ENCODE peak calls at places on chromosomes 3 and 15, in nine cellular contexts. One of them, this sample, is unnamed.

GRCh38 chr3:189739396-189739795 is 108.2 kb downstream of the TP63 start:
- DNase-seq in cardiac muscle cell: no peak
- DNase-seq in nucleus accumbens: no peak
- DNase-seq in GM23248: no peak
- DNase-seq in stimulated activated CD4-positive, alpha-beta T cell treated with anti-CD3 and anti-CD28 coated beads, Interleukin-4, amount 100 ng/mL, for 4 hours: no peak
- DNase-seq in activated T-cell treated with anti-CD3 and anti-CD28 coated beads, Interleukin-2, amount 50 U/mL, for 72 hours: no peak
- DNase-seq in GM12891: no peak
- DNase-seq in cardiac fibroblast: no peak
- DNase-seq in heart left ventricle: no peak
- DNase-seq in this sample: no peak

GRCh38 chr3:14780927-14781507 is 37.7 kb upstream of the FGD5 start:
- DNase-seq in cardiac fibroblast: peak; percentile 51
- DNase-seq in GM12891: peak; percentile 55
- DNase-seq in cardiac muscle cell: peak; percentile 82
- DNase-seq in GM23248: peak; percentile 71
- DNase-seq in heart left ventricle: peak; percentile 57
- DNase-seq in activated T-cell treated with anti-CD3 and anti-CD28 coated beads, Interleukin-2, amount 50 U/mL, for 72 hours: peak; percentile 45
- DNase-seq in nucleus accumbens: no peak
- DNase-seq in stimulated activated CD4-positive, alpha-beta T cell treated with anti-CD3 and anti-CD28 coated beads, Interleukin-4, amount 100 ng/mL, for 4 hours: no peak
- DNase-seq in this sample: no peak

GRCh38 chr15:31171731-31172130 is 70.2 kb upstream of the TRPM1 start:
- DNase-seq in heart left ventricle: no peak
- DNase-seq in cardiac muscle cell: no peak
- DNase-seq in cardiac fibroblast: no peak
- DNase-seq in GM23248: no peak
- DNase-seq in nucleus accumbens: no peak
- DNase-seq in stimulated activated CD4-positive, alpha-beta T cell treated with anti-CD3 and anti-CD28 coated beads, Interleukin-4, amount 100 ng/mL, for 4 hours: no peak
- DNase-seq in activated T-cell treated with anti-CD3 and anti-CD28 coated beads, Interleukin-2, amount 50 U/mL, for 72 hours: no peak
- DNase-seq in GM12891: no peak
- DNase-seq in this sample: no peak

GRCh38 chr3:126358038-126358815 is 1.0 kb upstream of the KLF15 start:
- DNase-seq in stimulated activated CD4-positive, alpha-beta T cell treated with anti-CD3 and anti-CD28 coated beads, Interleukin-4, amount 100 ng/mL, for 4 hours: no peak
- DNase-seq in cardiac fibroblast: no peak
- DNase-seq in cardiac muscle cell: no peak
- DNase-seq in GM12891: no peak
- DNase-seq in nucleus accumbens: no peak
- DNase-seq in heart left ventricle: no peak
- DNase-seq in activated T-cell treated with anti-CD3 and anti-CD28 coated beads, Interleukin-2, amount 50 U/mL, for 72 hours: no peak
- DNase-seq in GM23248: peak; percentile 38
- DNase-seq in this sample: no peak

GRCh38 chr3:41598804-41599481 is 363.0 kb downstream of the ULK4 start:
- DNase-seq in GM23248: peak; percentile 31
- DNase-seq in cardiac fibroblast: peak; percentile 30
- DNase-seq in GM12891: no peak
- DNase-seq in nucleus accumbens: no peak
- DNase-seq in activated T-cell treated with anti-CD3 and anti-CD28 coated beads, Interleukin-2, amount 50 U/mL, for 72 hours: no peak
- DNase-seq in cardiac muscle cell: no peak
- DNase-seq in heart left ventricle: no peak
- DNase-seq in stimulated activated CD4-positive, alpha-beta T cell treated with anti-CD3 and anti-CD28 coated beads, Interleukin-4, amount 100 ng/mL, for 4 hours: no peak
- DNase-seq in this sample: no peak

GRCh38 chr3:31543375-31543774 is 10.7 kb downstream of the STT3B start:
- DNase-seq in GM12891: no peak
- DNase-seq in cardiac muscle cell: no peak
- DNase-seq in nucleus accumbens: no peak
- DNase-seq in heart left ventricle: no peak
- DNase-seq in cardiac fibroblast: peak; percentile 63
- DNase-seq in activated T-cell treated with anti-CD3 and anti-CD28 coated beads, Interleukin-2, amount 50 U/mL, for 72 hours: no peak
- DNase-seq in stimulated activated CD4-positive, alpha-beta T cell treated with anti-CD3 and anti-CD28 coated beads, Interleukin-4, amount 100 ng/mL, for 4 hours: no peak
- DNase-seq in GM23248: peak; percentile 57
- DNase-seq in this sample: no peak

GRCh38 chr15:54979949-54980348 is 216.8 kb downstream of the RSL24D1 start:
- DNase-seq in cardiac fibroblast: no peak
- DNase-seq in heart left ventricle: no peak
- DNase-seq in stimulated activated CD4-positive, alpha-beta T cell treated with anti-CD3 and anti-CD28 coated beads, Interleukin-4, amount 100 ng/mL, for 4 hours: no peak
- DNase-seq in GM12891: no peak
- DNase-seq in activated T-cell treated with anti-CD3 and anti-CD28 coated beads, Interleukin-2, amount 50 U/mL, for 72 hours: no peak
- DNase-seq in cardiac muscle cell: no peak
- DNase-seq in GM23248: no peak
- DNase-seq in nucleus accumbens: no peak
- DNase-seq in this sample: no peak

GRCh38 chr15:80160570-80161156 is 7.9 kb downstream of the FAH start:
- DNase-seq in GM23248: peak; percentile 98
- DNase-seq in GM12891: peak; percentile 44
- DNase-seq in heart left ventricle: peak; percentile 50
- DNase-seq in nucleus accumbens: peak; percentile 27
- DNase-seq in stimulated activated CD4-positive, alpha-beta T cell treated with anti-CD3 and anti-CD28 coated beads, Interleukin-4, amount 100 ng/mL, for 4 hours: no peak
- DNase-seq in cardiac fibroblast: peak; percentile 97
- DNase-seq in activated T-cell treated with anti-CD3 and anti-CD28 coated beads, Interleukin-2, amount 50 U/mL, for 72 hours: peak; percentile 61
- DNase-seq in cardiac muscle cell: peak; percentile 35
- DNase-seq in this sample: no peak

GRCh38 chr15:71611721-71612016 is 198.7 kb upstream of the NR2E3 start:
- DNase-seq in activated T-cell treated with anti-CD3 and anti-CD28 coated beads, Interleukin-2, amount 50 U/mL, for 72 hours: no peak
- DNase-seq in heart left ventricle: no peak
- DNase-seq in GM23248: no peak
- DNase-seq in nucleus accumbens: no peak
- DNase-seq in stimulated activated CD4-positive, alpha-beta T cell treated with anti-CD3 and anti-CD28 coated beads, Interleukin-4, amount 100 ng/mL, for 4 hours: no peak
- DNase-seq in cardiac fibroblast: no peak
- DNase-seq in cardiac muscle cell: no peak
- DNase-seq in GM12891: no peak
- DNase-seq in this sample: no peak

GRCh38 chr3:129881261-129881660 is 12.2 kb downstream of the TMCC1 start:
- DNase-seq in heart left ventricle: no peak
- DNase-seq in cardiac fibroblast: no peak
- DNase-seq in activated T-cell treated with anti-CD3 and anti-CD28 coated beads, Interleukin-2, amount 50 U/mL, for 72 hours: no peak
- DNase-seq in cardiac muscle cell: no peak
- DNase-seq in GM12891: no peak
- DNase-seq in nucleus accumbens: no peak
- DNase-seq in GM23248: no peak
- DNase-seq in stimulated activated CD4-positive, alpha-beta T cell treated with anti-CD3 and anti-CD28 coated beads, Interleukin-4, amount 100 ng/mL, for 4 hours: no peak
- DNase-seq in this sample: no peak

GRCh38 chr15:81752974-81753373 is 292.8 kb downstream of the MEX3B start:
- DNase-seq in cardiac fibroblast: no peak
- DNase-seq in GM12891: no peak
- DNase-seq in cardiac muscle cell: no peak
- DNase-seq in stimulated activated CD4-positive, alpha-beta T cell treated with anti-CD3 and anti-CD28 coated beads, Interleukin-4, amount 100 ng/mL, for 4 hours: no peak
- DNase-seq in GM23248: no peak
- DNase-seq in activated T-cell treated with anti-CD3 and anti-CD28 coated beads, Interleukin-2, amount 50 U/mL, for 72 hours: no peak
- DNase-seq in nucleus accumbens: no peak
- DNase-seq in heart left ventricle: no peak
- DNase-seq in this sample: no peak

GRCh38 chr15:63996794-63997357 is 49.4 kb downstream of the DAPK2 start:
- DNase-seq in cardiac muscle cell: no peak
- DNase-seq in stimulated activated CD4-positive, alpha-beta T cell treated with anti-CD3 and anti-CD28 coated beads, Interleukin-4, amount 100 ng/mL, for 4 hours: no peak
- DNase-seq in activated T-cell treated with anti-CD3 and anti-CD28 coated beads, Interleukin-2, amount 50 U/mL, for 72 hours: no peak
- DNase-seq in GM23248: no peak
- DNase-seq in heart left ventricle: no peak
- DNase-seq in nucleus accumbens: no peak
- DNase-seq in GM12891: no peak
- DNase-seq in cardiac fibroblast: no peak
- DNase-seq in this sample: no peak

GRCh38 chr3:114892117-114892870 is 254.8 kb downstream of the ZBTB20 start:
- DNase-seq in nucleus accumbens: no peak
- DNase-seq in heart left ventricle: no peak
- DNase-seq in stimulated activated CD4-positive, alpha-beta T cell treated with anti-CD3 and anti-CD28 coated beads, Interleukin-4, amount 100 ng/mL, for 4 hours: no peak
- DNase-seq in cardiac muscle cell: no peak
- DNase-seq in cardiac fibroblast: no peak
- DNase-seq in activated T-cell treated with anti-CD3 and anti-CD28 coated beads, Interleukin-2, amount 50 U/mL, for 72 hours: no peak
- DNase-seq in GM23248: no peak
- DNase-seq in GM12891: no peak
- DNase-seq in this sample: no peak

GRCh38 chr3:2958553-2958952 is 151.6 kb downstream of the IL5RA start:
- DNase-seq in cardiac muscle cell: peak; percentile 13
- DNase-seq in nucleus accumbens: no peak
- DNase-seq in cardiac fibroblast: no peak
- DNase-seq in GM12891: no peak
- DNase-seq in activated T-cell treated with anti-CD3 and anti-CD28 coated beads, Interleukin-2, amount 50 U/mL, for 72 hours: no peak
- DNase-seq in stimulated activated CD4-positive, alpha-beta T cell treated with anti-CD3 and anti-CD28 coated beads, Interleukin-4, amount 100 ng/mL, for 4 hours: no peak
- DNase-seq in heart left ventricle: no peak
- DNase-seq in GM23248: no peak
- DNase-seq in this sample: no peak

GRCh38 chr15:98076021-98076816 is 115.7 kb downstream of the ARRDC4 start:
- DNase-seq in cardiac fibroblast: no peak
- DNase-seq in GM23248: peak; percentile 33
- DNase-seq in cardiac muscle cell: peak; percentile 57
- DNase-seq in stimulated activated CD4-positive, alpha-beta T cell treated with anti-CD3 and anti-CD28 coated beads, Interleukin-4, amount 100 ng/mL, for 4 hours: no peak
- DNase-seq in GM12891: no peak
- DNase-seq in nucleus accumbens: no peak
- DNase-seq in activated T-cell treated with anti-CD3 and anti-CD28 coated beads, Interleukin-2, amount 50 U/mL, for 72 hours: no peak
- DNase-seq in heart left ventricle: peak; percentile 48
- DNase-seq in this sample: no peak

GRCh38 chr3:22296641-22297040 is 545.6 kb upstream of the ZNF385D start:
- DNase-seq in activated T-cell treated with anti-CD3 and anti-CD28 coated beads, Interleukin-2, amount 50 U/mL, for 72 hours: no peak
- DNase-seq in cardiac muscle cell: no peak
- DNase-seq in nucleus accumbens: no peak
- DNase-seq in cardiac fibroblast: peak; percentile 43
- DNase-seq in GM12891: no peak
- DNase-seq in stimulated activated CD4-positive, alpha-beta T cell treated with anti-CD3 and anti-CD28 coated beads, Interleukin-4, amount 100 ng/mL, for 4 hours: no peak
- DNase-seq in GM23248: peak; percentile 12
- DNase-seq in heart left ventricle: no peak
- DNase-seq in this sample: no peak

GRCh38 chr15:94042163-94042954 is 189.0 kb upstream of the MCTP2 start:
- DNase-seq in GM23248: peak; percentile 83
- DNase-seq in cardiac fibroblast: peak; percentile 60
- DNase-seq in stimulated activated CD4-positive, alpha-beta T cell treated with anti-CD3 and anti-CD28 coated beads, Interleukin-4, amount 100 ng/mL, for 4 hours: no peak
- DNase-seq in GM12891: no peak
- DNase-seq in nucleus accumbens: no peak
- DNase-seq in heart left ventricle: no peak
- DNase-seq in activated T-cell treated with anti-CD3 and anti-CD28 coated beads, Interleukin-2, amount 50 U/mL, for 72 hours: no peak
- DNase-seq in cardiac muscle cell: no peak
- DNase-seq in this sample: no peak

GRCh38 chr15:64930778-64931240 is 19.1 kb downstream of the ANKDD1A start:
- DNase-seq in GM12891: no peak
- DNase-seq in cardiac fibroblast: peak; percentile 55
- DNase-seq in activated T-cell treated with anti-CD3 and anti-CD28 coated beads, Interleukin-2, amount 50 U/mL, for 72 hours: no peak
- DNase-seq in GM23248: peak; percentile 17
- DNase-seq in heart left ventricle: no peak
- DNase-seq in stimulated activated CD4-positive, alpha-beta T cell treated with anti-CD3 and anti-CD28 coated beads, Interleukin-4, amount 100 ng/mL, for 4 hours: no peak
- DNase-seq in cardiac muscle cell: no peak
- DNase-seq in nucleus accumbens: no peak
- DNase-seq in this sample: no peak

GRCh38 chr15:52794665-52795463 is 4.7 kb upstream of the ONECUT1 start:
- DNase-seq in cardiac muscle cell: no peak
- DNase-seq in stimulated activated CD4-positive, alpha-beta T cell treated with anti-CD3 and anti-CD28 coated beads, Interleukin-4, amount 100 ng/mL, for 4 hours: no peak
- DNase-seq in activated T-cell treated with anti-CD3 and anti-CD28 coated beads, Interleukin-2, amount 50 U/mL, for 72 hours: no peak
- DNase-seq in cardiac fibroblast: no peak
- DNase-seq in nucleus accumbens: no peak
- DNase-seq in GM12891: no peak
- DNase-seq in GM23248: no peak
- DNase-seq in heart left ventricle: no peak
- DNase-seq in this sample: no peak

GRCh38 chr3:136042608-136043221 is 77.2 kb downstream of the PPP2R3A start:
- DNase-seq in cardiac fibroblast: peak; percentile 81
- DNase-seq in heart left ventricle: no peak
- DNase-seq in GM12891: peak; percentile 19
- DNase-seq in nucleus accumbens: no peak
- DNase-seq in activated T-cell treated with anti-CD3 and anti-CD28 coated beads, Interleukin-2, amount 50 U/mL, for 72 hours: no peak
- DNase-seq in stimulated activated CD4-positive, alpha-beta T cell treated with anti-CD3 and anti-CD28 coated beads, Interleukin-4, amount 100 ng/mL, for 4 hours: no peak
- DNase-seq in cardiac muscle cell: peak; percentile 79
- DNase-seq in GM23248: peak; percentile 74
- DNase-seq in this sample: no peak

GRCh38 chr3:180421221-180421620 is 180.7 kb upstream of the TTC14 start:
- DNase-seq in GM23248: no peak
- DNase-seq in GM12891: no peak
- DNase-seq in cardiac muscle cell: no peak
- DNase-seq in heart left ventricle: no peak
- DNase-seq in cardiac fibroblast: peak; percentile 70
- DNase-seq in nucleus accumbens: no peak
- DNase-seq in activated T-cell treated with anti-CD3 and anti-CD28 coated beads, Interleukin-2, amount 50 U/mL, for 72 hours: no peak
- DNase-seq in stimulated activated CD4-positive, alpha-beta T cell treated with anti-CD3 and anti-CD28 coated beads, Interleukin-4, amount 100 ng/mL, for 4 hours: no peak
- DNase-seq in this sample: no peak

GRCh38 chr3:114879059-114880031 is 267.7 kb downstream of the ZBTB20 start:
- DNase-seq in cardiac fibroblast: peak; percentile 72
- DNase-seq in cardiac muscle cell: no peak
- DNase-seq in nucleus accumbens: no peak
- DNase-seq in GM23248: peak; percentile 82
- DNase-seq in GM12891: no peak
- DNase-seq in heart left ventricle: peak; percentile 14
- DNase-seq in stimulated activated CD4-positive, alpha-beta T cell treated with anti-CD3 and anti-CD28 coated beads, Interleukin-4, amount 100 ng/mL, for 4 hours: no peak
- DNase-seq in activated T-cell treated with anti-CD3 and anti-CD28 coated beads, Interleukin-2, amount 50 U/mL, for 72 hours: no peak
- DNase-seq in this sample: no peak

This sample was measured in activated CD4-positive, CD25-positive, alpha-beta regulatory T cell treated with anti-CD3 and anti-CD28 coated beads, Interleukin-2, amount 50 U/mL, for 72 hours.